ENCODE peak calls at places on chromosomes 5 and 9, in ten cellular contexts. V, Y, Q, S, U, A, E, G, R and W are unnamed samples.

GRCh38 chr9:105216440-105217178 is 27.8 kb upstream of the SLC44A1 start:
- DNase-seq in V (no peak), Y (peak), Q (no peak), S (peak), U (no peak), A (no peak), E (no peak), G (no peak), R (no peak), W (no peak)

GRCh38 chr9:137138701-137139467 is at the start of gene GRIN1:
- DNase-seq in V (no peak), Y (no peak), Q (peak), S (no peak), U (peak), A (no peak), E (peak), G (no peak), R (peak), W (no peak)

GRCh38 chr9:107067715-107068416 is 204.9 kb downstream of the ZNF462 start:
- DNase-seq in V (no peak), Y (no peak), Q (no peak), S (peak), U (no peak), A (no peak), E (no peak), G (no peak), R (no peak), W (no peak)

GRCh38 chr5:50667653-50668403 is 1.4 kb downstream of the PARP8 start:
- DNase-seq in V (no peak), Y (peak), Q (peak), S (peak), U (peak), A (peak), E (peak), G (peak), R (no peak), W (no peak)

GRCh38 chr5:151075698-151076331 is 5.0 kb downstream of the TNIP1 start:
- DNase-seq in V (no peak), Y (peak), Q (no peak), S (peak), U (no peak), A (peak), E (no peak), G (no peak), R (no peak), W (no peak)

GRCh38 chr9:81037889-81038288 is 651.5 kb downstream of the TLE1 start:
- DNase-seq in V (no peak), Y (no peak), Q (no peak), S (no peak), U (no peak), A (no peak), E (no peak), G (no peak), R (no peak), W (no peak)

GRCh38 chr5:42228279-42228678 is 195.0 kb upstream of the GHR start:
- DNase-seq in V (no peak), Y (no peak), Q (no peak), S (no peak), U (no peak), A (no peak), E (no peak), G (no peak), R (no peak), W (no peak)

GRCh38 chr5:126428421-126428820 is 5.2 kb downstream of the GRAMD2B start:
- DNase-seq in V (no peak), Y (no peak), Q (no peak), S (no peak), U (no peak), A (no peak), E (no peak), G (no peak), R (no peak), W (no peak)

GRCh38 chr5:37836173-37837100 is 3.4 kb downstream of the GDNF start:
- DNase-seq in V (no peak), Y (peak), Q (peak), S (no peak), U (peak), A (no peak), E (peak), G (no peak), R (peak), W (no peak)

GRCh38 chr9:26152350-26152749 is 474.1 kb upstream of the TUSC1 start:
- DNase-seq in V (no peak), Y (no peak), Q (no peak), S (no peak), U (no peak), A (no peak), E (no peak), G (no peak), R (no peak), W (no peak)

GRCh38 chr9:36402536-36402935 is 2.5 kb upstream of the RNF38 start:
- DNase-seq in V (no peak), Y (no peak), Q (no peak), S (no peak), U (no peak), A (no peak), E (no peak), G (no peak), R (no peak), W (no peak)

GRCh38 chr9:128098936-128099931 is 28.3 kb downstream of the PTGES2 start:
- DNase-seq in V (no peak), Y (peak), Q (no peak), S (peak), U (no peak), A (no peak), E (no peak), G (no peak), R (no peak), W (no peak)

GRCh38 chr5:39519566-39520231 is 94.9 kb upstream of the DAB2 start:
- DNase-seq in V (peak), Y (no peak), Q (no peak), S (no peak), U (no peak), A (no peak), E (no peak), G (no peak), R (no peak), W (no peak)

GRCh38 chr9:117305454-117305853 is 109.4 kb downstream of the ASTN2 start:
- DNase-seq in V (no peak), Y (no peak), Q (no peak), S (no peak), U (no peak), A (no peak), E (no peak), G (no peak), R (no peak), W (no peak)

GRCh38 chr5:135608361-135608760 is 29.6 kb upstream of the CXCL14 start:
- DNase-seq in V (no peak), Y (no peak), Q (no peak), S (no peak), U (no peak), A (no peak), E (peak), G (peak), R (peak), W (no peak)

GRCh38 chr9:117092582-117092981 is 322.3 kb downstream of the ASTN2 start:
- DNase-seq in V (no peak), Y (no peak), Q (no peak), S (no peak), U (no peak), A (no peak), E (peak), G (no peak), R (no peak), W (no peak)

GRCh38 chr9:97059661-97060060 is 20.7 kb upstream of the CTSV start:
- DNase-seq in V (no peak), Y (peak), Q (no peak), S (no peak), U (no peak), A (peak), E (no peak), G (peak), R (no peak), W (no peak)

GRCh38 chr5:81852277-81853004 is 101.5 kb upstream of the SSBP2 start:
- DNase-seq in V (no peak), Y (no peak), Q (peak), S (peak), U (peak), A (no peak), E (peak), G (peak), R (peak), W (no peak)

GRCh38 chr9:86434039-86434726 is 80.0 kb upstream of the TUT7 start:
- DNase-seq in V (no peak), Y (peak), Q (peak), S (no peak), U (peak), A (peak), E (no peak), G (peak), R (no peak), W (no peak)

GRCh38 chr5:96256795-96257470 is 176.1 kb downstream of the PCSK1 start:
- DNase-seq in V (peak), Y (peak), Q (no peak), S (peak), U (no peak), A (no peak), E (no peak), G (no peak), R (no peak), W (no peak)
- TF ChIP-seq CTCF in V (no peak), Y (no peak), Q (no peak), S (no peak), U (no peak), A (no peak), E (no peak), G (no peak), R (no peak), W (no peak)

DNA sequence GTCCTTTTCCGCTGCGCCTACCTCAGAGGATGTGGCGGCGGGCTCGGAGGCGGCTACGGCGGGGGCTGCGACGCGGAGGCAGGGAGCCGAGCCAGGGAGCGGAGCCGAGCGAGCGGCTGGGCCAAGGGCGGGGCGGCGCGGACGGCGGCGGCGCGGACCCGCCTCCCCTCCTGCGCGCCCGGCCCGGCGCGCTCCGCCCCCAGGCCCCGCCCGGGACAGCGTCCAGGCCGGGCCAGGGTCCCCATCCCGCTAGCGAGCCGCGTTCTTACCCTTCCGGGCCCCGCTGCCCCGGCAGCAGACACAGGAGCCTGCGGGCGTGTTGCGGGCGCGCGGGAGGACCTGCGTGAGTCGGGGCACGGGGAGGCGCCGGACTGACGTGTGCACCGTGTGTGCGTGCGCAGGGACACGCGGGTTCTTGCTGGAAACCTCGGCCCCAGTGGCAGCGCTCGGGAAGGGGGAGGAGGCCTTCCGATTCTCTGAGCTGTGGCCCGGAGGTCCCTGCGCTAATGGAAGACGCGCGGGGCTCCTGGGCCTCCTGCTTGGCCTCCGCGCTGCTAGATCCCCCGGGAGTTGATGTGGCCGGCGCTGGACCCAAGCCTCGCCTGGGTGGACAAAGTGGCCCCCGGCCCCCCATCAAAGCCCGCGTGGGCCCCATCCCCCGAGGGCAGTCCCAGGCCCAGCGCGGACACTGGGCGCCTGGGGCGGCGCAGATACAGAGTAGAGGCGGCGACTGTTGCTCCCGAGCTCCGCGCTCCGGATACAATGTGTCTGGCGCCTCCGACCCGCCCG is at the start of gene VDAC1:
- DNase-seq in V (peak), Y (peak), Q (peak), S (peak), U (peak), A (peak), E (peak), G (peak), R (peak), W (peak)
- TF ChIP-seq CTCF in V (peak), Y (no peak), Q (no peak), S (no peak), U (peak), A (no peak), E (no peak), G (no peak), R (no peak), W (no peak)

DNA sequence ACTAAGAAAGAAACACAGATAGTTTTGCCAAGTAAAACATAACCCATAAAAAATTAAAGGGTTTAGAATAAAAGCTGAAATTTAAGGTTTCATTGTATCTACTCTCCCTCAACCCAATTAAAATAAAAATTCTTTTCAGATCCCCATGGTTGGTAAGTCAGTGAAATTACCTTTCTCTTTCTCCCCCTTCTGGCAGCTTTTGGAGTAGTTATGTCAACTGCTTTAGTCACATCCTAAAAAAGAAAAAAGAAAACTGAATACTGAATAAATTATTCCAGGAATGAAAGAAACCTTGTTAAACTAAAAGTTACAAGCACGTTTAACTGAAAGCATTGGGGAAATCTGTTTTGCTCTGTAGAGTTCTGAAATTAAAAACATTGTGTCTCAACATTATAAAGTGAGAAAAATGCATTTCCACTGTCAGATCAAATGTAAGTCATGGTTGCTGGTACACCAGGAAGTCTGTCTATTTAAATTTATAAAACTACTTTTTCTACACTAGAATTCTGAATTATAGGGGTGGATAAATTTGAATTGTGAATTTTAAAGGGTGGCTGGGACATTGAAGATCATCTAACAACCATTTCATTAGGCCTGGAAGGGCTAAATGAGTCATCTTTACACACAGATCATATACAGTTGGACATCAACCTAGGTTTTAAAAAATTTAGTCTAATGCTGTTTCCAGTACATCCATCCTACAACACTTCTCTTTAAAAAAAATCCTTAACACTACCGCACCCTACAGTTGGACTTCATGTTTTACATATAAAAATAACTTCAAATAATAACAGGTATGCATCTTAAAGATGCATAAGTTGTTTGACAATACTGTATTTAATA is 24.7 kb downstream of the PSIP1 start:
- DNase-seq in V (no peak), Y (peak), Q (no peak), S (no peak), U (no peak), A (no peak), E (no peak), G (no peak), R (no peak), W (no peak)
- TF ChIP-seq CTCF in V (no peak), Y (peak), Q (peak), S (peak), U (no peak), A (no peak), E (peak), G (no peak), R (peak), W (peak)

GRCh38 chr5:147561435-147561834 is 51.6 kb upstream of the DPYSL3 start:
- DNase-seq in V (no peak), Y (no peak), Q (no peak), S (no peak), U (no peak), A (no peak), E (no peak), G (no peak), R (no peak), W (no peak)

GRCh38 chr5:147558826-147559225 is 49.0 kb upstream of the DPYSL3 start:
- DNase-seq in V (no peak), Y (peak), Q (peak), S (peak), U (peak), A (peak), E (peak), G (no peak), R (peak), W (no peak)

GRCh38 chr5:147560982-147561381 is 51.1 kb upstream of the DPYSL3 start:
- DNase-seq in V (no peak), Y (no peak), Q (no peak), S (no peak), U (no peak), A (peak), E (peak), G (no peak), R (no peak), W (no peak)

GRCh38 chr5:147558131-147558730 is 48.4 kb upstream of the DPYSL3 start:
- DNase-seq in V (no peak), Y (no peak), Q (no peak), S (no peak), U (no peak), A (no peak), E (no peak), G (no peak), R (no peak), W (no peak)

DNA sequence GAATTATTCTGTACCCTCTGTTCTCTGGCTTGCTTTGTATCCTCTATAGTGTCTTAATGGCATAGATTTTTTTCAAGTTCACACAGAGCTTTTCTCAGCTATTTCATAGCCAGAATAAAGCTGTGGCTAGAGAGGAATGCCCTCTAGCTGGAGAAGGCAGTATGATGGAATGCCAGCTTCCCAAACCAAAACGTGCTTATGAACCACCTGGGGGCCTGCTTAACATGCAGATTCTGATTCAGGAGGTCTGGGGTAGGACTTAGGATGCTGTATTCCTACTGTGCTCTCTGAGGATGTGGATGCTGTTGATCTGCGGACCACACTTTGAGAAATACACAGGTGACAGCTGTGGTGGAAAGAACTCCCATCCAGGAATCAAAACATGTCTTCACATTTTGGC is 49.9 kb upstream of the DPYSL3 start:
- DNase-seq in V (no peak), Y (no peak), Q (no peak), S (no peak), U (no peak), A (no peak), E (peak), G (no peak), R (no peak), W (no peak)
- TF ChIP-seq CTCF in V (peak), Y (no peak), Q (no peak), S (no peak), U (no peak), A (no peak), E (no peak), G (no peak), R (peak), W (no peak)

DNA sequence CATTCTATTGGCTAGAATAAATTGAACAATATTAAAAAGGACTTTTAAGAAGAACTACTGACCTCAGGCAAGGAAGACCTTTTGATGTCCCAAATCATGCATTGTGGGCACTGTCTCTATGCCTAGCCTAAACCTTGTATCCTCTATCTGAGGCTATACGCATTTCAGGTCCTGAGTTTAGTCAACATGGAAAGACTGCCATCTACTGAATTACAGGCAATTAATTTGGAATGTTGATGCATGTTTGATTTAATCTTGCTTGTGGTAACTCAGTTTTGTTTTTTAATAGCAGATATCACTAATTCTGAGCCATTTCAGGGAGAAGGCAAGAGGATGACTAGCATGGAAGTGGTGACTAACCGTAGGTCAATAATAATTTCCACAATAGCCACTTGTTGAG is 585.2 kb upstream of the CCNG1 start:
- DNase-seq in V (no peak), Y (no peak), Q (no peak), S (no peak), U (no peak), A (no peak), E (no peak), G (no peak), R (no peak), W (no peak)
- TF ChIP-seq CTCF in V (no peak), Y (no peak), Q (no peak), S (no peak), U (no peak), A (no peak), E (no peak), G (no peak), R (peak), W (peak)